ENCODE peak calls at places on chromosomes 7 and 10, in seven cellular contexts. A is heart right ventricle, S is iPS DF 6.9, F is psoas muscle, Q is kidney, R is tibial artery, M is IMR-90. W is an unnamed sample.

GRCh38 chr10:89670926-89671325 is 25.9 kb upstream of the PANK1 start:
- DNase-seq in A (no peak), S (no peak), F (no peak), Q (no peak), R (no peak), M (peak; percentile 4), W (no peak)

GRCh38 chr7:108455524-108455832 is 758 bp downstream of the NRCAM start:
- DNase-seq in A (no peak), S (no peak), F (no peak), Q (peak; percentile 76), R (no peak), M (no peak), W (no peak)

GRCh38 chr10:130137077-130137448 is 872 bp downstream of the GLRX3 start:
- DNase-seq in A (no peak), S (no peak), F (no peak), Q (no peak), R (no peak), M (peak; percentile 48), W (no peak)

GRCh38 chr7:15889501-15889900 is 203.0 kb upstream of the MEOX2 start:
- DNase-seq in A (peak; percentile 23), S (no peak), F (no peak), Q (no peak), R (no peak), M (no peak), W (no peak)

GRCh38 chr10:71568896-71569492 is 150.6 kb downstream of the C10orf105 start:
- DNase-seq in A (no peak), S (no peak), F (no peak), Q (peak; percentile 45), R (no peak), M (no peak), W (no peak)

GRCh38 chr7:46945328-46945727 is 636.6 kb downstream of the TNS3 start:
- DNase-seq in A (no peak), S (no peak), F (no peak), Q (no peak), R (no peak), M (no peak), W (no peak)

GRCh38 chr10:75932921-75933320 is 501.5 kb downstream of the LRMDA start:
- DNase-seq in A (no peak), S (no peak), F (no peak), Q (no peak), R (no peak), M (no peak), W (no peak)

GRCh38 chr7:47142169-47142866 is 439.6 kb downstream of the TNS3 start:
- DNase-seq in A (no peak), S (no peak), F (no peak), Q (no peak), R (no peak), M (no peak), W (no peak)

GRCh38 chr10:91592282-91593020 is 40.4 kb downstream of the PPP1R3C start:
- DNase-seq in A (no peak), S (no peak), F (no peak), Q (no peak), R (no peak), M (no peak), W (no peak)

GRCh38 chr7:106766551-106766950 is 98.5 kb upstream of the PIK3CG start:
- DNase-seq in A (no peak), S (no peak), F (no peak), Q (no peak), R (no peak), M (peak; percentile 20), W (no peak)

GRCh38 chr10:133440633-133441285 is 13.0 kb upstream of the SCART1 start:
- DNase-seq in A (no peak), S (no peak), F (no peak), Q (no peak), R (no peak), M (no peak), W (no peak)

GRCh38 chr7:79055722-79056415 is 397.6 kb downstream of the MAGI2 start:
- DNase-seq in A (no peak), S (no peak), F (no peak), Q (peak; percentile 74), R (no peak), M (no peak), W (no peak)

GRCh38 chr10:68759223-68759863 is 38.3 kb downstream of the CCAR1 start:
- DNase-seq in A (no peak), S (no peak), F (no peak), Q (no peak), R (no peak), M (no peak), W (no peak)

GRCh38 chr10:110506448-110506847 is 8.7 kb downstream of the DUSP5 start:
- DNase-seq in A (no peak), S (no peak), F (no peak), Q (no peak), R (peak; percentile 34), M (no peak), W (no peak)

GRCh38 chr7:88095-88926 is 104.1 kb upstream of the FAM20C start:
- DNase-seq in A (no peak), S (no peak), F (no peak), Q (no peak), R (no peak), M (no peak), W (no peak)

GRCh38 chr10:87546971-87547413 is 42.3 kb downstream of the MINPP1 start:
- DNase-seq in A (no peak), S (no peak), F (peak; percentile 35), Q (peak; percentile 72), R (no peak), M (no peak), W (no peak)

GRCh38 chr10:31133628-31134302 is 102.1 kb upstream of the ZNF438 start:
- DNase-seq in A (peak; percentile 89), S (no peak), F (peak; percentile 83), Q (peak; percentile 96), R (peak; percentile 90), M (peak; percentile 65), W (peak; percentile 86)

GRCh38 chr7:69937097-69937496 is 338.8 kb downstream of the AUTS2 start:
- DNase-seq in A (no peak), S (no peak), F (no peak), Q (no peak), R (no peak), M (no peak), W (no peak)

GRCh38 chr10:19767876-19768275 is 48.4 kb upstream of the PLXDC2 start:
- DNase-seq in A (no peak), S (peak; percentile 22), F (no peak), Q (no peak), R (no peak), M (no peak), W (no peak)

GRCh38 chr7:80098795-80099194 is 35.8 kb upstream of the GNAI1 start:
- DNase-seq in A (no peak), S (peak; percentile 48), F (no peak), Q (no peak), R (no peak), M (no peak), W (no peak)

GRCh38 chr7:111933614-111934013 is 272.6 kb downstream of the DOCK4 start:
- DNase-seq in A (no peak), S (no peak), F (no peak), Q (no peak), R (no peak), M (no peak), W (no peak)

GRCh38 chr7:12370249-12370648 is 33.4 kb downstream of the VWDE start:
- DNase-seq in A (no peak), S (no peak), F (no peak), Q (no peak), R (no peak), M (no peak), W (no peak)

GRCh38 chr10:11177926-11178453 is 160.3 kb downstream of the CELF2 start:
- DNase-seq in A (no peak), S (no peak), F (no peak), Q (peak; percentile 67), R (no peak), M (no peak), W (peak; percentile 51)

GRCh38 chr10:63260860-63261251 is 127.7 kb downstream of the NRBF2 start:
- DNase-seq in A (no peak), S (no peak), F (no peak), Q (no peak), R (no peak), M (no peak), W (no peak)

GRCh38 chr7:73865738-73866445 is 4.9 kb downstream of the TMEM270 start:
- DNase-seq in A (no peak), S (no peak), F (peak; percentile 51), Q (peak; percentile 54), R (no peak), M (peak; percentile 63), W (no peak)

DNA sequence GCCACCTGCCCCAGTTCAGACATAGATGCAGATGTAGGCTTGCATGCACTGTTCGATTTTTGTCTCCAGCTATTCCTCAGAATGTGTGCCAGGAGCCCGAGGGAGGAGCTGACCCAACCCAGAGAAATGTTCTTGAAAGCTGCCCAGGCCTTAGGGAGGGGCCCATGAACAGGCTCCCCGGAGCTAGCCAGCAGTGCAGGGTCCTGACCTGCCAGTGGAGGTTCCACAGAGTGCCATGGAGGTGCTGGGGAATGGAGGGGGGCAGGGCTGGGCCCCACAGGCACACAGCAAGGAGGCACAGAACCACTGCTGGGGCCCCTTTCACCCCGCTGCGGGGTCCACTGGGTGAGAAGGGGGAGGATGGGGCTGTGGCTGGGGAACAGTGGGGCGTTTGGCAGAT is 29.6 kb upstream of the SFRP5 start:
- DNase-seq in A (no peak), S (no peak), F (no peak), Q (peak; percentile 28), R (no peak), M (no peak), W (no peak)
- H3K4me1 ChIP-seq in A (no peaks in the 10 kb centered on the region), S (peaks cover 2% of the 10 kb centered on the region), F (peaks cover 8% of the 10 kb centered on the region), Q (no peaks in the 10 kb centered on the region), R (no peaks in the 10 kb centered on the region), M (no peaks in the 10 kb centered on the region), W (no peaks in the 10 kb centered on the region)

GRCh38 chr10:100740476-100741341 is 4.7 kb upstream of the PAX2 start:
- DNase-seq in A (no peak), S (no peak), F (no peak), Q (peak; percentile 54), R (no peak), M (no peak), W (no peak)
- H3K4me1 ChIP-seq in A (peaks cover 19% of the 10 kb centered on the region), S (peaks cover 11% of the 10 kb centered on the region), F (peaks cover 17% of the 10 kb centered on the region), Q (peaks cover 8% of the 10 kb centered on the region), R (peaks cover 65% of the 10 kb centered on the region), M (no peaks in the 10 kb centered on the region), W (peaks cover 43% of the 10 kb centered on the region)

DNA sequence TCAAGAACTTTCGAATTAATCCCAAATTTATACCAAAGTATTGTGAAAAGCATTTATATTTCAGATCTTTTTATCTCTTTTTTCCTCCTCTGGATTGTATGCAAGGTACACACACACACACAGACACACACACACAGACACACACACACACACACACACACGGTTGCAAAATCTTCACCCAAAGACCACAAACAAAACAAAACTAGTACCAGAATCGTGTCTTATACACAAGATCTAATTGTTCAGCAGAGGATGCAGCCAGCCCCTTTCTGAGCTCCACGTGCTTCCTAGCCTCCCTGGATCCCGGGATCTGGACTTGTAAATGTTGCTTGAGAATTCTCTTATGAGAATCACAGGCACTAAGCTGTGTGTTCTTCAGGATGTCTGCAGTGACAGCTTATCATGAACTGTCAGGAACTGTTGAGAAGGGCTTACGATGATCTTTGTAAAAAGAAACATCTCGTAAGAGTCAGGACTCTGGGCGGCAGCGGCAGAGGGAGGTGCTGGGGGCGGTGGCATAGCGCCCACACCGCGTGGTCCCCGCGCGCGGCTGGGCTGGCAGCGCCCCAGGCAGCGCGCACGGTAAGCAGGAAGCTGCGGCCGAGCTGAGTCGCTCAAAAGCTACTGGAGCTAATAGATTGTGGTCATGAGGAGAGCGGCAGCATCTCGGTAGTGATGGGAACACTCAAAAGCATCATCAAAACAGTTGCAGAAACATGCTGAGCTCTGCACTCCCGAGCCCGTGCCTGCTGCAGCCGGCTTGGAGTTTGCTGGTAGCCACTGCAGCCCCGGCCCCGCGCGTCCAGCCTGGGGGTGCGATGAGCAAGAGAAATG is 277.6 kb downstream of the GATA3 start:
- DNase-seq in A (peak; percentile 7), S (peak; percentile 16), F (peak; percentile 25), Q (peak; percentile 86), R (peak; percentile 65), M (peak; percentile 7), W (peak; percentile 66)
- H3K4me1 ChIP-seq in A (no peaks in the 10 kb centered on the region), S (no peaks in the 10 kb centered on the region), F (no peaks in the 10 kb centered on the region), Q (no peaks in the 10 kb centered on the region), R (peaks cover 8% of the 10 kb centered on the region), M (no peaks in the 10 kb centered on the region), W (peaks cover 8% of the 10 kb centered on the region)

GRCh38 chr7:155297517-155298287 is at the start of gene INSIG1:
- DNase-seq in A (peak; percentile 89), S (peak; percentile 66), F (peak; percentile 93), Q (peak; percentile 97), R (peak; percentile 95), M (peak; percentile 92), W (peak; percentile 94)
- H3K4me1 ChIP-seq in A (peaks cover 13% of the 10 kb centered on the region), S (peaks cover 8% of the 10 kb centered on the region), F (peaks cover 14% of the 10 kb centered on the region), Q (peaks cover 5% of the 10 kb centered on the region), R (peaks cover 15% of the 10 kb centered on the region), M (peaks cover 4% of the 10 kb centered on the region), W (peaks cover 34% of the 10 kb centered on the region)